ENCODE peak calls at places on chromosomes 12 and 14, in four cellular contexts. P, J, A and C are unnamed samples.

GRCh38 chr12:75917704-75918103 is 113.9 kb downstream of the PHLDA1 start:
- DNase-seq in P (no peak), J (no peak), A (no peak), C (no peak)

GRCh38 chr12:121132601-121133481 is at the start of gene P2RX7:
- DNase-seq in P (peak), J (peak), A (peak), C (peak)

GRCh38 chr14:23828001-23828400 is 125.6 kb upstream of the DHRS4 start:
- DNase-seq in P (no peak), J (no peak), A (no peak), C (no peak)

GRCh38 chr14:104477117-104477623 is 102.4 kb upstream of the C14orf180 start:
- DNase-seq in P (no peak), J (no peak), A (no peak), C (no peak)

GRCh38 chr14:106848330-106849121 is 1322.1 kb downstream of the TMEM121 start:
- DNase-seq in P (no peak), J (no peak), A (no peak), C (no peak)

GRCh38 chr14:40058916-40059897 is 627.0 kb upstream of the FBXO33 start:
- DNase-seq in P (no peak), J (no peak), A (no peak), C (no peak)

GRCh38 chr12:115096673-115097349 is 412.8 kb upstream of the TBX3 start:
- DNase-seq in P (peak), J (peak), A (no peak), C (no peak)

GRCh38 chr12:113407931-113408585 is 4.4 kb upstream of the SDS start:
- DNase-seq in P (peak), J (no peak), A (no peak), C (no peak)

GRCh38 chr14:35123388-35123703 is 994 bp downstream of the PRORP start:
- DNase-seq in P (no peak), J (no peak), A (no peak), C (no peak)

GRCh38 chr12:307406-307805 is 44.8 kb upstream of the SLC6A13 start:
- DNase-seq in P (no peak), J (no peak), A (no peak), C (no peak)

GRCh38 chr12:85829391-85829790 is 6.8 kb downstream of the RASSF9 start:
- DNase-seq in P (no peak), J (no peak), A (no peak), C (no peak)

GRCh38 chr12:123269980-123270379 is 1.7 kb downstream of the CDK2AP1 start:
- DNase-seq in P (peak), J (peak), A (no peak), C (no peak)

GRCh38 chr14:68723808-68724268 is 69.0 kb downstream of the ZFP36L1 start:
- DNase-seq in P (no peak), J (no peak), A (no peak), C (no peak)

GRCh38 chr12:19945559-19946485 is 422.5 kb upstream of the PDE3A start:
- DNase-seq in P (no peak), J (peak), A (no peak), C (no peak)

GRCh38 chr12:52029686-52030085 is 21.6 kb upstream of the NR4A1 start:
- DNase-seq in P (peak), J (peak), A (no peak), C (peak)

GRCh38 chr14:88231626-88232025 is 91.4 kb downstream of the KCNK10 start:
- DNase-seq in P (no peak), J (no peak), A (no peak), C (no peak)

GRCh38 chr12:71306808-71307207 is 132.8 kb upstream of the LGR5 start:
- DNase-seq in P (no peak), J (no peak), A (no peak), C (no peak)

GRCh38 chr12:66156654-66157053 is 13.1 kb downstream of the TMBIM4 start:
- DNase-seq in P (no peak), J (no peak), A (no peak), C (no peak)

GRCh38 chr12:119318811-119319210 is 15.7 kb upstream of the CCDC60 start:
- DNase-seq in P (no peak), J (no peak), A (no peak), C (no peak)

GRCh38 chr14:20455355-20456300 is 602 bp downstream of the APEX1 start:
- DNase-seq in P (peak), J (peak), A (no peak), C (peak)

DNA sequence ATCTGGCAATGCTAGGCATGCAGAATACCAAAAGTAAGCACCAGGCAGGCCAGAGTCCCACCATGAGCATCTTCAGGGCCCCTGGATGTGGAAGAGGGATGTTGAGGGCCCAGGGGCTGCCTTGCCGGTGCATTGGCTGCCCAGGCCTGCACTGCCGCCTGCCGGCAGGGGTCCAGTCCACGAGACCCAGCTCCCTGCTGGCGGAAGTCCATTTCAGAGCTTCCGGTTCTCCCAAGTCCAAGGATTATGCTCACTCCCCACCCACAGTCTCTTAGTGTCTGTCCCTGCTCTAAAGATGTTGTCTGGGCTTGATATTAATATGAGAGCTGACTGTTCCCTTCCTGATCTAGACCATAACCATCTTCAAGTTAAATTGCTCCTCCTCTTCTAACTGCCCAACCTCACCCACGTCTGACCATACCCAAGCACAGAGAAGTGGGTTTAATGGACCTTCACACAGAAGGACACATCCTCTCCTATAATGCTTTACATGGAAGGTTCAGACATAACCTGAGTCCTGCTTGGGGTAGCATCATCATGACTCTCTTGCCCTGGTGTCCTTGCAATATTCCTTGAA is 117.4 kb downstream of the DAD1 start:
- DNase-seq in P (peak), J (peak), A (no peak), C (peak)
- TF ChIP-seq USF1 in P (no peak), J (no peak), A (no peak), C (no peak)

DNA sequence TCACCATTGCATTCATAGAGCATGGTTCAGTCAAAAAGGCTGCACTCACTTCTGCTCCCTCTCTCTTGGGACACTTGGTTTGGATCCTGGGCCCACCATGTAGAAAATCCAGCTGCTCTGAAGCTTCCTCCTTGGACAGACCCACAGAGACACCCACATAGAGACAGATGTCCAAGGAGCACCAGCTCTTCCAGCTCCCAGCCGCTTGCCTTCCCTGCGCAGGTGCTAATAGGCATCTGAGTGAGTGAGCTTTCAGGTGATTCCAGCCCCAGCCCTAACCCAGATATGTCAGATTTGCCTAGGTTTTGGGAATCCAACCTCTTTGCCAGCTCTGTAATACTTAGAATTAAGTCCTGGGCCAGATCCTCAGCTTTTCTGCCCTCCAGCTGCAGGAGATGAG is 38.6 kb downstream of the DLK1 start:
- DNase-seq in P (no peak), J (no peak), A (no peak), C (no peak)
- TF ChIP-seq USF1 in P (no peak), J (no peak), A (no peak), C (no peak)

GRCh38 chr12:57529831-57530230 is 7.2 kb downstream of the MBD6 start:
- DNase-seq in P (no peak), J (no peak), A (no peak), C (no peak)
- TF ChIP-seq USF1 in P (no peak), J (no peak), A (no peak), C (no peak)

DNA sequence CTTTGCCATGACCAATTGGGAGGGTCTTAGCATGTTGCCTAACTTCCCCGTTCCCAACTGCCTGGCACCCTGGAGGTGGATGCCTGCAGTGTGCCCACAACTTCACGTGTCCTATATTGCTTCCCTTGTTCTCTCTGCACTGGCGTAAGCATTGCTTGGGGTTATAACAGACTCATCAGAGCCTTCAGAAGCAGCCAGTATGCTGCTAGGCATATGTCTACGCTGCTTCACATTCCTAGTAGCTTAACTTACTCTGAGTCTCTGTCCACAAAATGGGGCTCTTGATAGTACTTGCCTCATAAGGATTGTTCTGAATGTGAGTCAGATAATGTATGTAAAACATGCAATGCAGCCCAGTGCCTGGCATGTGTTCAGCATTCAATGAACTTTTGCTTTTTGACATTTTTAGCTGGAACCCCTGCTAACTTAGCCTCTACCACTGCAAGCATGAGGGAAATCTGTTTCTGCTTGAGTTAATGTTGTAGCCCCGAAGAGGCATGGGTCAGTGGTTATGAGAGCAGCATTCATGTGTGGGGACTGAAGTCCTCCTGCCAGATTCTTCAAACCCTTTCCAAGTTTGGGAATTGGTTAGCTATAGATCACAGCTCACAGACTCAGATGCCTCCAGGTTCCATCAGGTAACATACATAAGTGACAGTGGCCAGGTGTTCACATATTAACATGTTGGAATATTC is 2.8 kb downstream of the SLC5A8 start:
- DNase-seq in P (no peak), J (no peak), A (no peak), C (no peak)
- TF ChIP-seq USF1 in P (no peak), J (no peak), A (no peak), C (no peak)

DNA sequence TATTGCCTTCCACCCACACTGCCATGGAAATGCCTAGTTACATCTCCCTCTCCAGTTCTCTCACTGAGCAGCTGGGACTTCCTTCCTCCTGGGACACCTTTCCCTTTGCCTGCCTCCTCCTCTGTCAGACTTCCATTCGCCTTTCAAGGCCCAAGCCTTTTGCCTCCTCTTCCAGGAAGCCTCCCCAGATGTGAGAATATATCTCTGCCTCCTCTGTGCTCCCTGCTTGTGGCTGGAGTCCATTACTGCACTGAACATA is 3.1 kb downstream of the IFI27L2 start:
- DNase-seq in P (no peak), J (no peak), A (no peak), C (no peak)
- TF ChIP-seq USF1 in P (no peak), J (no peak), A (no peak), C (no peak)

GRCh38 chr14:56378474-56378873 is 201.1 kb upstream of the TMEM260 start:
- DNase-seq in P (no peak), J (no peak), A (no peak), C (no peak)

GRCh38 chr14:56379956-56380355 is 199.6 kb upstream of the TMEM260 start:
- DNase-seq in P (no peak), J (no peak), A (no peak), C (no peak)

GRCh38 chr14:56374421-56374820 is 205.2 kb upstream of the TMEM260 start:
- DNase-seq in P (no peak), J (no peak), A (no peak), C (no peak)

GRCh38 chr14:56378046-56378445 is 201.6 kb upstream of the TMEM260 start:
- DNase-seq in P (no peak), J (no peak), A (no peak), C (no peak)
- TF ChIP-seq USF1 in P (no peak), J (no peak), A (no peak), C (no peak)